ENCODE peak calls at places on chromosomes 13 and 19, in nine cellular contexts. V is IMR-90, X is neural progenitor cell, N is PC-3, E is dorsolateral prefrontal cortex, I is fibroblast of mammary gland, B is tibial artery, T is spleen, Q is astrocyte. J is an unnamed sample.

GRCh38 chr13:113413178-113413897 is 40.0 kb downstream of the ADPRHL1 start:
- DNase-seq in V (no peak), X (no peak), N (no peak), E (no peak), I (no peak), B (peak; percentile 95), T (no peak), Q (no peak), J (no peak)

GRCh38 chr19:9584073-9584833 is at the start of gene ZNF121:
- DNase-seq in V (peak; percentile 73), X (peak; percentile 93), N (peak; percentile 90), E (peak; percentile 86), I (peak; percentile 71), B (peak; percentile 89), T (peak; percentile 94), Q (peak; percentile 66), J (peak; percentile 78)

GRCh38 chr13:27044837-27045570 is 126.6 kb downstream of the USP12 start:
- DNase-seq in V (no peak), X (no peak), N (no peak), E (no peak), I (no peak), B (no peak), T (no peak), Q (no peak), J (no peak)

GRCh38 chr19:45113628-45114027 is 20.6 kb downstream of the PPP1R37 start:
- DNase-seq in V (no peak), X (no peak), N (peak; percentile 61), E (no peak), I (no peak), B (no peak), T (no peak), Q (no peak), J (no peak)

GRCh38 chr13:34011552-34012085 is 193.7 kb downstream of the RFC3 start:
- DNase-seq in V (no peak), X (peak; percentile 12), N (no peak), E (no peak), I (no peak), B (no peak), T (no peak), Q (no peak), J (no peak)

GRCh38 chr13:106143930-106144709 is 391.3 kb downstream of the EFNB2 start:
- DNase-seq in V (no peak), X (no peak), N (peak; percentile 88), E (no peak), I (no peak), B (no peak), T (no peak), Q (no peak), J (no peak)

GRCh38 chr19:51689751-51690358 is 3.3 kb upstream of the SPACA6 start:
- DNase-seq in V (no peak), X (peak; percentile 77), N (no peak), E (no peak), I (no peak), B (no peak), T (peak; percentile 76), Q (no peak), J (peak; percentile 82)

GRCh38 chr13:113927661-113928581 is 46.0 kb downstream of the C13orf46 start:
- DNase-seq in V (peak; percentile 99), X (no peak), N (no peak), E (no peak), I (peak; percentile 99), B (peak; percentile 87), T (peak; percentile 59), Q (peak; percentile 87), J (peak; percentile 99)

GRCh38 chr13:99522288-99522687 is 21.0 kb downstream of the TM9SF2 start:
- DNase-seq in V (peak; percentile 25), X (no peak), N (no peak), E (no peak), I (no peak), B (no peak), T (no peak), Q (no peak), J (peak; percentile 17)

GRCh38 chr19:38361633-38362075 is 12.7 kb upstream of the PSMD8 start:
- DNase-seq in V (peak; percentile 57), X (peak; percentile 97), N (peak; percentile 66), E (peak; percentile 45), I (peak; percentile 52), B (peak; percentile 79), T (peak; percentile 89), Q (peak; percentile 59), J (peak; percentile 72)

GRCh38 chr13:21218351-21219043 is 42.0 kb downstream of the MRPL57 start:
- DNase-seq in V (no peak), X (no peak), N (peak; percentile 11), E (no peak), I (no peak), B (no peak), T (no peak), Q (no peak), J (peak; percentile 12)

GRCh38 chr19:36528921-36529518 is 949 bp upstream of the ZNF260 start:
- DNase-seq in V (no peak), X (peak; percentile 48), N (no peak), E (no peak), I (no peak), B (no peak), T (no peak), Q (no peak), J (no peak)

GRCh38 chr19:14198384-14199376 is 7.3 kb downstream of the ADGRL1 start:
- DNase-seq in V (no peak), X (no peak), N (no peak), E (no peak), I (no peak), B (no peak), T (no peak), Q (no peak), J (peak; percentile 26)

GRCh38 chr13:95552539-95553270 is at the start of gene CLDN10:
- DNase-seq in V (no peak), X (peak; percentile 87), N (no peak), E (no peak), I (no peak), B (no peak), T (peak; percentile 77), Q (no peak), J (no peak)

GRCh38 chr19:46471116-46471733 is at the start of gene PNMA8A:
- DNase-seq in V (peak; percentile 57), X (peak; percentile 97), N (no peak), E (peak; percentile 67), I (peak; percentile 71), B (peak; percentile 92), T (peak; percentile 74), Q (peak; percentile 71), J (peak; percentile 72)
- TF ChIP-seq CTCF in V (no peak), X (no peak), N (no peak), E (peak; percentile 12), I (no peak), B (peak; percentile 29), T (no peak), Q (no peak), J (no peak)

DNA sequence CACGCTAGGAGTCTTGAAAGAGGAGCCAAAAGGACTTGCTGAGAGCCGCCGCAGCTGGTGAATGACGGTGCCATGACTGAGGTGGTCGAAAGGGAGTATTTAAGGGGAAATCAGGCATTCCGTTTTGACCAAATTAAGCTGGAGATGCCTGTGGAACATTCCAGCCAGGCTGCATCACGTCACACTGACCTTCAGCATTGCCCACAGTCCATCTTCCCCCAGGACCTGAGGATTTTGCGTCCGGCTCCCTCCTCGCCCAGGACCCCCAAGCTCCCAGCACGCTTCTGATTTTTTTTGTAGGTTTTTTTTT is 12.0 kb downstream of the CYTH2 start:
- DNase-seq in V (peak; percentile 30), X (no peak), N (no peak), E (no peak), I (peak; percentile 34), B (no peak), T (no peak), Q (peak; percentile 59), J (no peak)
- H3K4me3 ChIP-seq in V (no peak overlapping the region), X (no peak overlapping the region), N (no peak overlapping the region), E (peak overlapping the region; percentile 70), I (peak overlapping the region; percentile 38), B (peak overlapping the region; percentile 60), T (peak overlapping the region; percentile 32), Q (no peak overlapping the region), J (no peak overlapping the region)

GRCh38 chr19:47813304-47813994 is 8.3 kb upstream of the CRX start:
- DNase-seq in V (peak; percentile 18), X (peak; percentile 95), N (peak; percentile 69), E (peak; percentile 36), I (peak; percentile 54), B (no peak), T (peak; percentile 88), Q (no peak), J (peak; percentile 57)

GRCh38 chr19:47819841-47820244 is 1.9 kb upstream of the CRX start:
- DNase-seq in V (no peak), X (peak; percentile 95), N (no peak), E (no peak), I (no peak), B (no peak), T (no peak), Q (no peak), J (no peak)

DNA sequence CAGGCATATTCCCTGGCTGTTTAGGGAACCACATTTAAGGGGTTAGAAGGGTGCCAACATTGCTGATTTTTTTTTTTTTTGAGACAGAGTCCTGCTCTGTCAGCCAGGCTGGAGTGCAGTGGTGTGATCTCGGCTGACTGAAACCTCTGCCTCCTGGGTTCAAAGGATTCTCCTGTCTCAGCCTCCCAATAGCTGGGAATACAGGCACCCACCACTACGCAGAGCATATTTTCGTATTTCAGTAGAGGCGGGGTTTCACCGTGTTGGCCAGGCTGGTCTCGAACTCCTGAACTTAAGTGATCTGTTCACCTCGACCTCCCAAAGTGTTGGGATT is 7.8 kb upstream of the CRX start:
- DNase-seq in V (no peak), X (no peak), N (no peak), E (no peak), I (no peak), B (no peak), T (no peak), Q (no peak), J (no peak)
- TF ChIP-seq CTCF in V (no peak), X (no peak), N (no peak), E (no peak), I (no peak), B (no peak), T (no peak), Q (no peak), J (no peak)

DNA sequence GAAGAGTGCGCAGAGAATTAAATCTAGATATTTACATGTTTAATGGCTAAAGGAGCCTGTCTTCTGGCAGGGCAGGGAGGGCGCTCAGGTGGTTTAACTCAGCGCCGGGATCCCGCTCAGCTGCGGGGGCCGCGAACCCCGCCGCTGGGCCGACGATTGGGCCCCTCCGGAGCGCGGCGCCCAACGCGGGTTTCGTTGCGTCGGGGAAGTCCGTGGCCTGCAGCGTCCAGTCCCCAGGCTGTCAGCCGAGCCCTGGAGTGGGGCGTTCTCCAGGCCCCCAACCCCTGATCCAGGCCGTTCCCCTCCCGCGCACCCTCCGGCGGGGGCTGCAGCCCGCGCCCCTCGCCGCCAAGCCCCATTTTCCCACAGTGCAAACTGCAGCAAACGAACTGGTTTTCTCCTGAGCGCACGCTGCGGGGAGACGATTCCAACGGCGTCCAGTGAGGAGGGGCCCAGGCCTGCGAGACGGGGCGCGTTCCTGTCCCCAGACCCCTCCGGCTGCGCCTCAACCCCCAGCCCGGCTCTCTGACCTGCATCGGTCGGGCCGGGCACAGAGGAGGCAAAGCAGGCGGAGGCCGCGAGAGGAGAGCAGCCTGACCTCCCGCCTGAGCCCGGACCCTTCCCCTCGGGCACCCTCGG is 4.5 kb upstream of the ONECUT3 start:
- DNase-seq in V (no peak), X (no peak), N (no peak), E (no peak), I (no peak), B (no peak), T (no peak), Q (no peak), J (no peak)
- H3K4me3 ChIP-seq in V (no peak overlapping the region), X (no peak overlapping the region), N (peak overlapping the region; percentile 70), E (no peak overlapping the region), I (no peak overlapping the region), B (no peak overlapping the region), T (no peak overlapping the region), Q (no peak overlapping the region), J (no peak overlapping the region)

GRCh38 chr13:40568246-40568645 is 98.2 kb downstream of the FOXO1 start:
- DNase-seq in V (no peak), X (no peak), N (no peak), E (no peak), I (no peak), B (no peak), T (no peak), Q (no peak), J (no peak)
- TF ChIP-seq CTCF in V (no peak), X (no peak), N (no peak), E (no peak), I (no peak), B (no peak), T (no peak), Q (no peak), J (no peak)

J was measured in fibroblast of villous mesenchyme.